ENCODE peak calls at places on chromosomes 12 and 14, in six cellular contexts. Y is neural progenitor cell, M is H1, L is HCT116, K is endothelial cell of umbilical vein, F is astrocyte. D is an unnamed sample.

GRCh38 chr12:51821423-51822260 is 26.9 kb downstream of the FIGNL2 start:
- DNase-seq in Y (peak), M (no peak), L (no peak), K (no peak), F (no peak), D (no peak)

GRCh38 chr14:90645842-90646443 is 170.3 kb downstream of the TTC7B start:
- DNase-seq in Y (peak), M (peak), L (peak), K (peak), F (peak), D (no peak)

GRCh38 chr12:64320611-64321010 is 69.9 kb downstream of the C12orf56 start:
- DNase-seq in Y (no peak), M (no peak), L (no peak), K (no peak), F (no peak), D (no peak)

GRCh38 chr14:92733007-92733406 is 15.4 kb downstream of the LGMN start:
- DNase-seq in Y (no peak), M (no peak), L (no peak), K (no peak), F (no peak), D (no peak)

GRCh38 chr12:3293446-3294161 is 197.4 kb upstream of the PRMT8 start:
- DNase-seq in Y (no peak), M (no peak), L (no peak), K (no peak), F (peak), D (no peak)

GRCh38 chr12:119593578-119594398 is at the start of gene TMEM233:
- DNase-seq in Y (peak), M (no peak), L (no peak), K (no peak), F (peak), D (no peak)

GRCh38 chr14:71166434-71166833 is 259.2 kb downstream of the PCNX1 start:
- DNase-seq in Y (peak), M (no peak), L (peak), K (peak), F (peak), D (peak)

GRCh38 chr12:75208851-75209781 is 523 bp downstream of the KCNC2 start:
- DNase-seq in Y (peak), M (no peak), L (no peak), K (peak), F (peak), D (no peak)

GRCh38 chr14:103155013-103155412 is 31.8 kb downstream of the TNFAIP2 start:
- DNase-seq in Y (no peak), M (no peak), L (peak), K (no peak), F (no peak), D (peak)
- H3K27ac ChIP-seq in Y (no peak), M (no peak), L (peak), K (no peak), F (no peak), D (no peak)

DNA sequence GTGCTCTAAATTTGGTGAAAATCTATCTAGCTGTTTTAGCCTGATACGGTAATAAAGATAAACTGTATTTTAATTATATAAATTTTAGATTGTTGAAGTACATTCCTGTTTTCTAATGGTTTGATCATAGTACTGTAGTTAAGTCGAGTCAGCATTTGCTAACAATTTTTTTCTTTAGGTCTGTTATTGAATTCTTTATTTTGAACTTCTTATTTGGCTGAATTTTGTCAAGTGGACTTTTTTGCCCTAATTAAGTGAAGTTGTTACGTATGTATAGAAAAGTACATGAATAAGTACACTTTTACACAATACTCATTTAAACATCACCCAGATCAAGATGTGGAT is 66.8 kb downstream of the VRK1 start:
- DNase-seq in Y (no peak), M (no peak), L (no peak), K (no peak), F (no peak), D (no peak)
- H3K9ac ChIP-seq in Y (no peak), M (no peak), L (no peak), K (no peak), F (no peak), D (no peak)

GRCh38 chr12:66612053-66612775 is 66.7 kb downstream of the GRIP1 start:
- DNase-seq in Y (no peak), M (no peak), L (no peak), K (no peak), F (no peak), D (no peak)
- H3K4me3 ChIP-seq in Y (no peak), M (no peak), L (no peak), K (no peak), F (no peak), D (no peak)

DNA sequence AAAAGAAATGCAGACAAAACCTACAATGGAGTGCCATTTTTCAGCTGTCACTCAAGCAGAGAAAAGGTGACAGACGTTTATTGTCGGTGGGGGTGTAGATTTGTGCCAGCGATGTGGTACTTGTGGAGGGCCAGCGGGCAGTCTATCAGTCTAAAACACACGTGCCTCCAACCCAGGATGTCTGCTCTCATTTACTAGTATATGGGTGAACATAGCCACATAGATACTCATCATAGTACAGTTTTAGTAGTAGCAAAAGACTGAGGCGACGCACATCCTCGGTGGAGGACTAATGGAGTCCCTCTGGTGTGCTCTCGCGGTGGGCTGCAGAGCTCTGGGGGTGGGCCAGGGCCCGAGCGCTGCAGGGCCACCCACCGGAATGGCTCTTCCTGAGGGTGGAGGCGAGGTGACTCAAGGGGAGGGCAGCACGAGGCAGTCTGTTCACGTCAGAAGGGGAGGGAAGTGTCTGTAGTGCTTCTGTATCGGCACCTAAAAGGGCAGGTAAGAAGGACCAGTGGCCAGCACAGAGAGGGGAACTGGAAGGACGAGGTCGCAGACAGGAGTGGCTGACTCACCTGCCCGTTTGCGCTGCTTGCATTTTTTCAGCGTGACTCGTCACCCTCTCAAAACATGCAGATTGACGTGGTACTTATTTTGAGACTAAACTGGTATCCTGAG is 26.1 kb downstream of the SFSWAP start:
- DNase-seq in Y (no peak), M (peak), L (peak), K (peak), F (peak), D (no peak)
- H3K27ac ChIP-seq in Y (no peak), M (no peak), L (peak), K (peak), F (peak), D (no peak)

GRCh38 chr14:57389646-57390036 is 745 bp upstream of the NAA30 start:
- DNase-seq in Y (no peak), M (no peak), L (no peak), K (no peak), F (no peak), D (no peak)

GRCh38 chr14:57391609-57392195 is 1.3 kb downstream of the NAA30 start:
- DNase-seq in Y (peak), M (no peak), L (no peak), K (peak), F (no peak), D (peak)

GRCh38 chr14:57390037-57390805 is at the start of gene NAA30:
- DNase-seq in Y (peak), M (peak), L (peak), K (peak), F (peak), D (peak)

GRCh38 chr14:57390806-57391562 is 598 bp downstream of the NAA30 start:
- DNase-seq in Y (peak), M (no peak), L (no peak), K (peak), F (peak), D (peak)

GRCh38 chr14:57388072-57388471 is 2.3 kb upstream of the NAA30 start:
- DNase-seq in Y (no peak), M (no peak), L (no peak), K (no peak), F (no peak), D (no peak)
- H3K9ac ChIP-seq in Y (no peak), M (no peak), L (no peak), K (no peak), F (no peak), D (no peak)